ENCODE peak calls at places on chromosomes 6 and 20, in nine cellular contexts. U, E, T, W, G, V, L, S and K are unnamed samples.

GRCh38 chr6:129194441-129195021 is 311.6 kb downstream of the LAMA2 start:
- DNase-seq in S (no peak), L (no peak), G (no peak), V (no peak), W (no peak), E (no peak), U (no peak), T (no peak), K (no peak)

GRCh38 chr20:35883778-35884540 is 70.3 kb downstream of the SCAND1 start:
- DNase-seq in U (peak; percentile 31), V (peak; percentile 59), E (peak; percentile 51), T (peak; percentile 99), G (no peak), W (peak; percentile 31), L (peak; percentile 5), S (peak; percentile 18), K (peak; percentile 44)

GRCh38 chr20:48897298-48898044 is 24.0 kb upstream of the ARFGEF2 start:
- DNase-seq in V (no peak), L (no peak), S (no peak), U (no peak), E (no peak), T (peak; percentile 52), W (no peak), G (no peak), K (no peak)

GRCh38 chr6:151063339-151063738 is 176.4 kb upstream of the AKAP12 start:
- DNase-seq in T (no peak), G (no peak), V (no peak), L (no peak), S (no peak), W (no peak), U (no peak), E (no peak), K (no peak)

GRCh38 chr20:13105864-13106457 is 97.2 kb downstream of the SPTLC3 start:
- DNase-seq in S (no peak), U (no peak), T (peak; percentile 4), W (no peak), G (no peak), E (no peak), V (no peak), L (no peak), K (no peak)

GRCh38 chr6:38640216-38640909 is 634 bp upstream of the BTBD9 start:
- DNase-seq in W (no peak), V (no peak), E (peak; percentile 27), U (no peak), S (no peak), L (no peak), G (no peak), T (no peak), K (peak; percentile 45)

GRCh38 chr6:130890531-130890950 is 63.3 kb downstream of the SMLR1 start:
- DNase-seq in U (no peak), T (peak; percentile 47), W (no peak), S (no peak), E (no peak), G (no peak), L (no peak), V (no peak), K (no peak)

GRCh38 chr6:156889469-156889868 is 112.3 kb downstream of the ARID1B start:
- DNase-seq in G (no peak), U (no peak), L (no peak), S (no peak), T (no peak), W (no peak), E (no peak), V (no peak), K (no peak)

GRCh38 chr6:37698264-37699137 is 818 bp upstream of the MDGA1 start:
- DNase-seq in S (peak; percentile 80), W (peak; percentile 43), U (peak; percentile 33), T (no peak), L (no peak), E (peak; percentile 41), V (peak; percentile 54), G (no peak), K (peak; percentile 68)

GRCh38 chr6:108874470-108875160 is 26.4 kb downstream of the ARMC2 start:
- DNase-seq in E (no peak), U (peak; percentile 41), S (no peak), L (no peak), V (no peak), G (no peak), W (no peak), T (peak; percentile 32), K (peak; percentile 68)

GRCh38 chr20:57398231-57398821 is 7.1 kb downstream of the RBM38 start:
- DNase-seq in E (peak; percentile 82), T (no peak), V (no peak), S (peak; percentile 30), L (peak; percentile 19), W (peak; percentile 90), G (peak; percentile 84), U (peak; percentile 59), K (peak; percentile 97)

GRCh38 chr6:138524526-138524925 is 25.2 kb upstream of the NHSL1 start:
- DNase-seq in W (no peak), V (no peak), E (no peak), T (no peak), G (no peak), L (no peak), S (no peak), U (no peak), K (no peak)

GRCh38 chr6:53437557-53438202 is 88.9 kb upstream of the ELOVL5 start:
- DNase-seq in U (no peak), T (peak; percentile 62), V (peak; percentile 42), S (peak; percentile 74), L (peak; percentile 16), E (no peak), G (no peak), W (no peak), K (peak; percentile 6)

GRCh38 chr6:17600527-17601388 is 656 bp downstream of the FAM8A1 start:
- DNase-seq in U (peak; percentile 27), S (peak; percentile 10), V (peak; percentile 47), G (peak; percentile 73), W (peak; percentile 32), L (no peak), T (no peak), E (peak; percentile 46), K (peak; percentile 65)

GRCh38 chr20:2817891-2818595 is 1.9 kb downstream of the TMEM239 start:
- DNase-seq in U (no peak), W (no peak), V (no peak), G (no peak), S (no peak), E (no peak), L (no peak), T (no peak), K (no peak)

GRCh38 chr20:49186535-49187329 is 1.4 kb downstream of the STAU1 start:
- DNase-seq in W (peak; percentile 33), L (no peak), S (no peak), G (peak; percentile 57), V (peak; percentile 30), E (peak; percentile 74), U (peak; percentile 50), T (peak; percentile 17), K (peak; percentile 55)

GRCh38 chr6:118042855-118043254 is 135.8 kb downstream of the SLC35F1 start:
- DNase-seq in E (no peak), L (no peak), T (no peak), G (no peak), V (no peak), S (no peak), U (no peak), W (no peak), K (no peak)

GRCh38 chr20:57205625-57206219 is 60.7 kb downstream of the BMP7 start:
- DNase-seq in E (no peak), G (no peak), L (no peak), W (no peak), T (peak; percentile 5), S (no peak), V (no peak), U (no peak), K (no peak)

GRCh38 chr6:34679552-34680255 is 16.9 kb downstream of the ILRUN start:
- DNase-seq in U (no peak), L (no peak), V (no peak), T (no peak), S (no peak), G (no peak), W (no peak), E (no peak), K (no peak)

GRCh38 chr20:61753196-61753942 is 312.3 kb downstream of the TAF4 start:
- DNase-seq in U (no peak), G (no peak), W (no peak), T (peak; percentile 26), L (no peak), V (no peak), E (no peak), S (no peak), K (no peak)

GRCh38 chr20:53034899-53035298 is 62.7 kb downstream of the TSHZ2 start:
- DNase-seq in T (no peak), E (no peak), W (no peak), L (no peak), G (no peak), V (no peak), S (no peak), U (no peak), K (no peak)